ENCODE peak calls at places on chromosomes 2 and 18, in six cellular contexts. One of them, this sample, is unnamed.

GRCh38 chr18:3794537-3795348 is 344.8 kb downstream of the TGIF1 start:
- DNase-seq in COLO829: peak; percentile 24
- DNase-seq in RPMI7951: peak; percentile 89
- DNase-seq in WTC11: no peak
- DNase-seq in substantia nigra: no peak
- DNase-seq in mucosa of gallbladder: peak; percentile 73
- DNase-seq in this sample: peak; percentile 22

GRCh38 chr2:98148968-98149697 is 62.2 kb downstream of the VWA3B start:
- DNase-seq in RPMI7951: peak; percentile 94
- DNase-seq in substantia nigra: no peak
- DNase-seq in WTC11: no peak
- DNase-seq in COLO829: no peak
- DNase-seq in mucosa of gallbladder: peak; percentile 43
- DNase-seq in this sample: no peak

GRCh38 chr2:216649573-216649972 is 16.4 kb downstream of the IGFBP2 start:
- DNase-seq in mucosa of gallbladder: no peak
- DNase-seq in substantia nigra: no peak
- DNase-seq in WTC11: no peak
- DNase-seq in COLO829: no peak
- DNase-seq in RPMI7951: no peak
- DNase-seq in this sample: no peak

GRCh38 chr2:45003586-45004568 is 5.4 kb downstream of the SIX2 start:
- DNase-seq in WTC11: no peak
- DNase-seq in COLO829: no peak
- DNase-seq in substantia nigra: no peak
- DNase-seq in RPMI7951: no peak
- DNase-seq in mucosa of gallbladder: no peak
- DNase-seq in this sample: no peak

GRCh38 chr18:78562446-78563020 is 417.1 kb upstream of the SALL3 start:
- DNase-seq in mucosa of gallbladder: no peak
- DNase-seq in substantia nigra: no peak
- DNase-seq in COLO829: no peak
- DNase-seq in WTC11: no peak
- DNase-seq in RPMI7951: no peak
- DNase-seq in this sample: no peak

GRCh38 chr2:63861220-63861822 is 19.6 kb downstream of the UGP2 start:
- DNase-seq in COLO829: no peak
- DNase-seq in RPMI7951: peak; percentile 59
- DNase-seq in mucosa of gallbladder: peak; percentile 62
- DNase-seq in substantia nigra: no peak
- DNase-seq in WTC11: no peak
- DNase-seq in this sample: peak; percentile 22

GRCh38 chr18:3995476-3996102 is 459.5 kb downstream of the DLGAP1 start:
- DNase-seq in substantia nigra: no peak
- DNase-seq in mucosa of gallbladder: peak; percentile 56
- DNase-seq in WTC11: peak; percentile 47
- DNase-seq in COLO829: no peak
- DNase-seq in RPMI7951: peak; percentile 51
- DNase-seq in this sample: peak; percentile 32

GRCh38 chr2:66929632-66930385 is 467.3 kb upstream of the ETAA1 start:
- DNase-seq in mucosa of gallbladder: peak; percentile 87
- DNase-seq in COLO829: no peak
- DNase-seq in RPMI7951: peak; percentile 57
- DNase-seq in WTC11: no peak
- DNase-seq in substantia nigra: no peak
- DNase-seq in this sample: peak; percentile 22